ENCODE peak calls at places on chromosomes 6 and 20, in six cellular contexts. D is upper lobe of right lung, A is tibial nerve, L is PC-3, T is esophagus squamous epithelium, W is thoracic aorta. N is an unnamed sample.

GRCh38 chr20:49104365-49104648 is 58.2 kb downstream of the CSE1L start:
- DNase-seq in A (no peak), T (no peak), D (no peak), L (no peak), W (no peak), N (no peak)

GRCh38 chr6:139184050-139184826 is 49.4 kb downstream of the HECA start:
- DNase-seq in A (no peak), L (no peak), T (no peak), D (no peak), W (no peak), N (no peak)

GRCh38 chr6:32046450-32047083 is 8.4 kb downstream of the CYP21A2 start:
- DNase-seq in W (no peak), L (peak; percentile 17), A (peak; percentile 47), D (no peak), T (no peak), N (peak; percentile 6)

GRCh38 chr6:89146748-89147715 is 1.2 kb downstream of the PM20D2 start:
- DNase-seq in D (no peak), L (peak; percentile 60), A (no peak), W (no peak), T (no peak), N (peak; percentile 40)

GRCh38 chr6:121951918-121952379 is 447.5 kb upstream of the HSF2 start:
- DNase-seq in A (no peak), T (no peak), L (peak; percentile 40), W (peak; percentile 31), D (no peak), N (peak; percentile 61)

GRCh38 chr20:6566821-6567220 is 200.7 kb upstream of the BMP2 start:
- DNase-seq in A (no peak), D (no peak), W (no peak), L (peak; percentile 81), T (no peak), N (peak; percentile 94)

GRCh38 chr6:28218312-28219248 is 6.5 kb upstream of the ZSCAN9 start:
- DNase-seq in L (peak; percentile 60), W (no peak), T (no peak), A (peak; percentile 55), D (peak; percentile 93), N (peak; percentile 69)

GRCh38 chr6:162533009-162533400 is 194.6 kb downstream of the PRKN start:
- DNase-seq in L (peak; percentile 8), A (no peak), T (no peak), D (no peak), W (no peak), N (no peak)

GRCh38 chr6:85537055-85537494 is 56.6 kb downstream of the SNX14 start:
- DNase-seq in A (no peak), T (no peak), D (no peak), L (peak; percentile 35), W (no peak), N (peak; percentile 50)

GRCh38 chr20:60789399-60789798 is 462.7 kb upstream of the CDH4 start:
- DNase-seq in A (no peak), D (no peak), L (no peak), T (no peak), W (no peak), N (no peak)

GRCh38 chr6:44543664-44544063 is 156.2 kb downstream of the CDC5L start:
- DNase-seq in L (no peak), W (no peak), D (peak; percentile 1), A (no peak), T (no peak), N (no peak)

GRCh38 chr20:45355685-45356084 is 7.3 kb upstream of the SYS1 start:
- DNase-seq in D (no peak), A (no peak), W (no peak), T (no peak), L (no peak), N (no peak)

GRCh38 chr20:16615199-16615598 is 42.0 kb upstream of the KIF16B start:
- DNase-seq in W (no peak), L (peak; percentile 75), A (no peak), T (no peak), D (no peak), N (peak; percentile 60)

GRCh38 chr20:53635189-53635588 is 41.5 kb upstream of the ZNF217 start:
- DNase-seq in D (no peak), T (no peak), L (no peak), W (no peak), A (no peak), N (no peak)

GRCh38 chr6:111668410-111668809 is 62.7 kb upstream of the TRAF3IP2 start:
- DNase-seq in A (no peak), L (no peak), W (no peak), T (no peak), D (no peak), N (no peak)

GRCh38 chr6:129490551-129491245 is 219.3 kb downstream of the ARHGAP18 start:
- DNase-seq in D (no peak), L (peak; percentile 95), W (no peak), T (no peak), A (peak; percentile 57), N (peak; percentile 96)

GRCh38 chr6:147063469-147064031 is 140.7 kb upstream of the STXBP5 start:
- DNase-seq in W (no peak), A (no peak), D (no peak), T (no peak), L (peak; percentile 77), N (peak; percentile 89)

GRCh38 chr6:159042003-159042823 is 2.6 kb downstream of the TAGAP start:
- DNase-seq in W (no peak), L (peak; percentile 84), T (no peak), A (peak; percentile 45), D (peak; percentile 71), N (peak; percentile 44)
- H3K4me1 ChIP-seq in W (peaks cover 4% of the 10 kb centered on the region), L (peaks cover 25% of the 10 kb centered on the region), T (peaks cover 51% of the 10 kb centered on the region), A (peaks cover 24% of the 10 kb centered on the region), D (peaks cover 29% of the 10 kb centered on the region), N (no peaks in the 10 kb centered on the region)

GRCh38 chr6:12208190-12208589 is 82.0 kb upstream of the EDN1 start:
- DNase-seq in D (no peak), L (peak; percentile 27), W (no peak), T (no peak), A (peak; percentile 17), N (no peak)
- TF ChIP-seq CTCF in D (no peak), L (no peak), W (no peak), T (no peak), A (no peak), N (no peak)

DNA sequence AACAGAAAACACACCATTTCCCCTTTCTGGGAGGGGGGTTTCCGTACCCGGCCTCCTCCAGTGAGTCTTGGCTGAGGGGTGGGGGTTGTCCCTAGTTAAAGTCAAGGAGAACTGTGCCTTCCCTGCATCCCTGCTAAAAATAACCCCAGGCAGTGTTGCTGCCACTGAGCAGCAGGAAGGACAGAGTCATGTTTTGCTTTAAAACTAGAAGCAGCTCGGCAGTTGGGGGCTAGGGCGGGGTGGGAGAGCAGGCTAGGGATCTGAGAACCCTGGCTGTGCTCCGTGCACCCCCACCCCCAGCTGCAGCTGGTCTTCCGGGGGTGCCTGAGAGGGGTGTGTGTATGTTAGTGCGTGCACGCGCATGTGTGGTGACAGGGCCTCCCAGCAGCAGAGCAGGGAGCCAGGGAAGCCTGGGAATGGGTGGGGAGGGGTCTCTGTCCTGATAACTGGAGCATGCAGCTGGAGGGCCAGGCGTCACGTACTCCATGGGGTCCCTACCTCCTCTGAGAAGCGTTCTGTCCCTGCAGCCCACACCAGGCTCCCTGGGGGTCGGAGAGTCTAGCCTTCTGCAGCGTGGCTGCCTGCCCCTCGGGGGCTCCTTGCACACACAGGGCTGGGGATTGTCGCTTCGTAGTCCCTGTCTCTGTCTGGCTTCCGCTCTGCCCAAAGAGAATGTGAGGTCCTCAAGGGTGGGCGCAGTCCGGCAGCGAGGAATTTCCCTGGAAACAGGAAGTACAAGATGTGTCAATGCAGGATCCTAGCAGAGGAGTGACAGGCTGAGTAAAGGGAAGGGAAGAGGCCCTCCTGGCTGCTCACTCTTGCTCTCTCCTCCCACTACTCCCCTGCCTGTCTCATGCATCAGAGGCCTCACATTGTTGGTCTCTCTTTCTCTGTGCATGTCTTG is 16.8 kb upstream of the ARMC12 start:
- DNase-seq in T (no peak), D (peak; percentile 73), L (no peak), A (no peak), W (no peak), N (peak; percentile 43)
- H3K4me1 ChIP-seq in T (peaks cover 77% of the 10 kb centered on the region), D (peaks cover 54% of the 10 kb centered on the region), L (no peaks in the 10 kb centered on the region), A (peaks cover 80% of the 10 kb centered on the region), W (peaks cover 43% of the 10 kb centered on the region), N (peaks cover 10% of the 10 kb centered on the region)

DNA sequence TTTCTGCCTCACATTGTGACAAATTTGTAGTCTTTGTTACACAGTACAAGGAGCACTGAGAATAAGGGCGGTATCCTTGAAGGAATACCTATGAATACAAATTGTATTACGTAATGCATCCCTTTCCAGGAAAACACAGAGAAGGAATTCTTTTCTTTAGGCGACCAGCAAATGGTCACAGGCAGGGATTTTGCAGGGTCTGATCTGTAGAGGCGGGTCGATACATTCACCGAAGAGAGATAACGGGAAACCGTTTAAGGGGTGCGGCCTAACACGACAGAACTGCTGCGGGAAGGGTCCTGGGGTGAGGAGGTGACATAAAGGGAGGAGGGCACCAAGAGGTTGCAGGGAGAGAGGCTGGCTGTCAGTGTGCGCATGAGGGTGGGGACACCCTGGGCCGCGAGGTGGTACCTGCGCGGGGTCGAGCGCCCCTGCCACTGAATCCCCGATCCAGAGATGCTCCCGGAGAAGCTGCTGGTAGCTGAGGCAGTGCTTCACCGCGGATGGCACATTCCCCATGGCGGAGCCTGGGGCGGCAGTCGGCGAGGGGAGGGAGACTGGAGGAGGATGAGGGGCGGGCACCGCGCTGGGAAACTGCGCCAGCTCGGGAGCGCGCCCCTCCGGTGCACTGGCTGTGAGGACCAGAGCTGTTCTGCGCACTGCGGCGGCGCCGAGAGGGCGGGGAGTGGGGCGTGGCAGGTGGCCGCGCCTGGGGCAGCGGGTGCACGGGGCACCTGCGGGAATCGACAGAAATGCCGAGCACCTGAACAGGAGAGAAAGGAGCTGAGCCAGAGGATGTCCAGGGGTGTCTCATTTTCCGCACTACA is at the start of gene HMGCLL1:
- DNase-seq in W (no peak), T (no peak), L (peak; percentile 17), A (no peak), D (peak; percentile 71), N (no peak)
- TF ChIP-seq CTCF in W (no peak), T (no peak), L (no peak), A (no peak), D (no peak), N (no peak)

GRCh38 chr6:52533491-52533890 is 43.4 kb downstream of the TRAM2 start:
- DNase-seq in A (no peak), D (no peak), L (no peak), W (no peak), T (no peak), N (no peak)
- H3K4me1 ChIP-seq in A (peaks cover 40% of the 10 kb centered on the region), D (peaks cover 21% of the 10 kb centered on the region), L (peaks cover 12% of the 10 kb centered on the region), W (peaks cover 16% of the 10 kb centered on the region), T (peaks cover 25% of the 10 kb centered on the region), N (peaks cover 32% of the 10 kb centered on the region)

DNA sequence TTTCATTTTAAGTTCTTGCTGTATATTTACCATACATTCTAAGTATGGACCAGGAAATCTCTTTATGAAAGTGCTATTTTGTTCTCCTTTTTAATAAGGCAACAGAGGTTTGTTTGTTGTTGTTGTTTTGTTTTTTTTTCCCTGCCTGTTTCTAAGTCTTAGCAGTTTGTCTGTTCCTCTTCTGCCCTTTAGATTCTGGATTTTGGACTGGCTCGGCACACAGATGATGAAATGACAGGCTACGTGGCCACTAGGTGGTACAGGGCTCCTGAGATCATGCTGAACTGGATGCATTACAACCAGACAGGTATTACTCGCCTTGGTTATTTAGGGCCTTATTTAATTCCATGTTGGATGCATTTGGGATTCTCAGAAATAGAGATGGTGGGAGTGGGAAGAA is 48.0 kb downstream of the MAPK14 start:
- DNase-seq in A (no peak), D (no peak), L (peak; percentile 30), W (no peak), T (no peak), N (no peak)
- TF ChIP-seq CTCF in A (no peak), D (peak; percentile 10), L (peak; percentile 64), W (no peak), T (no peak), N (no peak)